ENCODE peak calls at places on chromosome 20, in four cellular contexts. W is ascending aorta, A is neural progenitor cell, X is fibroblast of lung. R is an unnamed sample.

GRCh38 chr20:16283978-16284377 is 289.3 kb downstream of the KIF16B start:
- DNase-seq in W (no peak), A (no peak), X (no peak), R (no peak)

GRCh38 chr20:53852691-53853450 is 217.5 kb downstream of the BCAS1 start:
- DNase-seq in W (no peak), A (no peak), X (no peak), R (no peak)

GRCh38 chr20:3744806-3745685 is 12.6 kb downstream of the HSPA12B start:
- DNase-seq in W (no peak), A (peak), X (no peak), R (peak)

GRCh38 chr20:59805786-59806577 is 127.5 kb downstream of the SYCP2 start:
- DNase-seq in W (no peak), A (no peak), X (no peak), R (no peak)

GRCh38 chr20:43409041-43409913 is 48.4 kb upstream of the SRSF6 start:
- DNase-seq in W (no peak), A (peak), X (peak), R (peak)

GRCh38 chr20:62381202-62381797 is 5.6 kb upstream of the RPS21 start:
- DNase-seq in W (no peak), A (no peak), X (no peak), R (peak)

GRCh38 chr20:49356676-49357075 is 78.8 kb upstream of the ZNFX1 start:
- DNase-seq in W (no peak), A (no peak), X (no peak), R (no peak)

GRCh38 chr20:59784365-59785117 is 148.9 kb downstream of the SYCP2 start:
- DNase-seq in W (no peak), A (no peak), X (no peak), R (no peak)

GRCh38 chr20:60693513-60694133 is 558.4 kb upstream of the CDH4 start:
- DNase-seq in W (no peak), A (no peak), X (no peak), R (no peak)

GRCh38 chr20:13741879-13742278 is 42.8 kb downstream of the ESF1 start:
- DNase-seq in W (no peak), A (no peak), X (no peak), R (no peak)

GRCh38 chr20:56179051-56179450 is 69.5 kb upstream of the MC3R start:
- DNase-seq in W (no peak), A (no peak), X (no peak), R (no peak)

GRCh38 chr20:52775786-52776185 is 196.4 kb upstream of the TSHZ2 start:
- DNase-seq in W (no peak), A (no peak), X (no peak), R (no peak)

GRCh38 chr20:64035066-64035932 is 683 bp upstream of the C20orf204 start:
- DNase-seq in W (no peak), A (no peak), X (no peak), R (no peak)

GRCh38 chr20:17835240-17835940 is 133.2 kb downstream of the SNX5 start:
- DNase-seq in W (no peak), A (no peak), X (peak), R (peak)

GRCh38 chr20:51577432-51578144 is 35.1 kb upstream of the NFATC2 start:
- DNase-seq in W (no peak), A (no peak), X (no peak), R (no peak)

GRCh38 chr20:32737371-32738223 is 5.7 kb downstream of the COMMD7 start:
- DNase-seq in W (no peak), A (no peak), X (peak), R (peak)

GRCh38 chr20:10521068-10521834 is 86.1 kb downstream of the SLX4IP start:
- DNase-seq in W (no peak), A (peak), X (peak), R (peak)
- H3K4me3 ChIP-seq in W (no peak), A (no peak), X (no peak), R (no peak)

GRCh38 chr20:1212607-1213396 is 9.5 kb downstream of the C20orf202 start:
- DNase-seq in W (no peak), A (peak), X (peak), R (peak)
- TF ChIP-seq CTCF in W (peak), A (peak), X (peak), R (peak)

DNA sequence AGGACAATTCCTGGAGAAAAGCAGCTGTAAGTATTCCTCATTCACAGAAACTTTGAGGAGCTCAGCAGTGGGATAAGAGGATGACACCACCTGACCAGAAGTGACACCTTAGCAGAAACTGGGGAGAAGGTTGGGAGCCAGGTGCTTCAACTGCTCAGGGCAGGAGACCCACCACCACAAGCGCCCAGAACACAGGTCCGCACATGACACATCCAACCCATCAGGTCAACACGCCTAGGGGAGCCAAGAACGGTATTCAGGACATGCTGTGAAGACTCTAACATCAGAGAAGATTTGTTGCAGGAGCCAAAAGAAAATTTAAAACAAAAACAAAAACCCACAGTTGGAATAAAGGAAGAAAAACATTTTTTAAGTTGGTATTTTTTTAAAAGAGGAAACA is 50.5 kb downstream of the SLC23A2 start:
- DNase-seq in W (no peak), A (no peak), X (no peak), R (no peak)
- H3K4me3 ChIP-seq in W (no peak), A (no peak), X (no peak), R (no peak)

GRCh38 chr20:41572010-41572572 is 46.1 kb downstream of the CHD6 start:
- DNase-seq in W (no peak), A (no peak), X (no peak), R (no peak)
- TF ChIP-seq CTCF in W (no peak), A (no peak), X (peak), R (no peak)